ENCODE peak calls at places on chromosomes 16 and 17, in four cellular contexts. T, M, G and N are unnamed samples.

GRCh38 chr17:61583242-61583641 is 7.8 kb downstream of the NACA2 start:
- DNase-seq in T (no peak), M (no peak), G (no peak), N (peak; percentile 80)

GRCh38 chr16:89506791-89507191 is 1.4 kb upstream of the SPG7 start:
- DNase-seq in T (no peak), M (no peak), G (peak; percentile 41), N (no peak)

GRCh38 chr16:29675811-29676643 is 3.0 kb upstream of the QPRT start:
- DNase-seq in T (peak; percentile 10), M (peak; percentile 19), G (peak; percentile 38), N (peak; percentile 81)

GRCh38 chr17:81405382-81406005 is 10.2 kb downstream of the BAHCC1 start:
- DNase-seq in T (no peak), M (no peak), G (no peak), N (no peak)

GRCh38 chr16:66740533-66740932 is 10.9 kb downstream of the DYNC1LI2 start:
- DNase-seq in T (peak; percentile 20), M (no peak), G (no peak), N (no peak)

GRCh38 chr17:32882734-32883133 is 5.8 kb upstream of the MYO1D start:
- DNase-seq in T (no peak), M (no peak), G (no peak), N (no peak)

GRCh38 chr16:11833951-11834695 is 17.2 kb downstream of the RSL1D1 start:
- DNase-seq in T (no peak), M (no peak), G (no peak), N (peak; percentile 80)

GRCh38 chr17:76573096-76573495 is 12.6 kb downstream of the ST6GALNAC2 start:
- DNase-seq in T (no peak), M (no peak), G (no peak), N (no peak)

GRCh38 chr17:76314392-76315227 is 6.5 kb upstream of the QRICH2 start:
- DNase-seq in T (no peak), M (no peak), G (no peak), N (no peak)

GRCh38 chr17:62179525-62180161 is 114.6 kb upstream of the MED13 start:
- DNase-seq in T (no peak), M (no peak), G (no peak), N (no peak)

GRCh38 chr17:76534831-76535732 is 2.4 kb downstream of the CYGB start:
- DNase-seq in T (no peak), M (no peak), G (no peak), N (no peak)

GRCh38 chr16:58119509-58119845 is 9.7 kb downstream of the CFAP20 start:
- DNase-seq in T (peak; percentile 1), M (peak; percentile 13), G (no peak), N (no peak)

GRCh38 chr16:21580807-21581206 is 18.6 kb upstream of the METTL9 start:
- DNase-seq in T (no peak), M (no peak), G (no peak), N (no peak)

GRCh38 chr16:46690281-46691178 is 1.1 kb downstream of the ORC6 start:
- DNase-seq in T (no peak), M (no peak), G (no peak), N (no peak)

GRCh38 chr17:77564278-77564920 is 394.1 kb upstream of the TNRC6C start:
- DNase-seq in T (no peak), M (no peak), G (no peak), N (no peak)

GRCh38 chr16:89013692-89014455 is 36.9 kb upstream of the CBFA2T3 start:
- DNase-seq in T (no peak), M (no peak), G (no peak), N (no peak)

GRCh38 chr17:57420674-57421392 is 164.5 kb downstream of the MSI2 start:
- DNase-seq in T (peak; percentile 74), M (no peak), G (no peak), N (no peak)

GRCh38 chr16:47503936-47504335 is 42.8 kb downstream of the PHKB start:
- DNase-seq in T (no peak), M (no peak), G (no peak), N (no peak)

GRCh38 chr16:57920215-57920890 is 50.6 kb downstream of the CNGB1 start:
- DNase-seq in T (no peak), M (no peak), G (no peak), N (no peak)

GRCh38 chr16:46618516-46618915 is 2.7 kb downstream of the SHCBP1 start:
- DNase-seq in T (no peak), M (no peak), G (no peak), N (no peak)

GRCh38 chr17:17766351-17767095 is 70.3 kb downstream of the SREBF1 start:
- DNase-seq in T (no peak), M (no peak), G (no peak), N (no peak)